ENCODE peak calls at places on chromosome 20, in nine cellular contexts. B is GDM1, S is T-helper 2 cell, L is RKO, P is kidney tubule cell, E is mucosa of gallbladder, J is occipital lobe, Q is NCI-H1105, N is fibroblast of pulmonary artery. D is an unnamed sample.

GRCh38 chr20:45917790-45918141 is 5.8 kb upstream of the PLTP start:
- DNase-seq in L (no peak), E (no peak), S (no peak), N (peak; percentile 78), B (no peak), Q (no peak), P (no peak), J (peak; percentile 45), D (no peak)

GRCh38 chr20:59802471-59803221 is 130.8 kb downstream of the SYCP2 start:
- DNase-seq in J (no peak), S (no peak), N (no peak), E (no peak), B (no peak), P (no peak), Q (no peak), L (no peak), D (peak; percentile 55)

GRCh38 chr20:3818155-3819151 is 1.9 kb upstream of the AP5S1 start:
- DNase-seq in L (peak; percentile 84), J (no peak), S (peak; percentile 32), N (peak; percentile 89), P (peak; percentile 81), E (peak; percentile 77), Q (peak; percentile 34), B (peak; percentile 8), D (no peak)

GRCh38 chr20:51331466-51331865 is 211.1 kb downstream of the NFATC2 start:
- DNase-seq in S (no peak), E (no peak), B (no peak), P (no peak), Q (no peak), N (no peak), J (peak; percentile 42), L (no peak), D (no peak)

GRCh38 chr20:25584905-25585704 is at the start of gene NINL:
- DNase-seq in B (no peak), N (peak; percentile 61), P (peak; percentile 73), S (peak; percentile 73), L (peak; percentile 62), J (peak; percentile 4), E (peak; percentile 31), Q (peak; percentile 66), D (peak; percentile 37)

GRCh38 chr20:3681931-3682820 is at the start of gene ADAM33:
- DNase-seq in B (no peak), N (no peak), P (no peak), Q (no peak), L (no peak), S (no peak), J (no peak), E (no peak), D (no peak)

GRCh38 chr20:45489083-45489531 is 19.6 kb downstream of the WFDC2 start:
- DNase-seq in Q (no peak), B (no peak), S (no peak), N (no peak), E (no peak), P (peak; percentile 91), J (no peak), L (peak; percentile 63), D (no peak)

GRCh38 chr20:49346682-49347081 is 68.8 kb upstream of the ZNFX1 start:
- DNase-seq in B (no peak), N (no peak), S (no peak), J (no peak), P (no peak), E (no peak), Q (no peak), L (no peak), D (no peak)

GRCh38 chr20:23367770-23368169 is 5.8 kb downstream of the GZF1 start:
- DNase-seq in S (no peak), Q (no peak), B (no peak), J (no peak), E (no peak), P (peak; percentile 61), N (no peak), L (peak; percentile 95), D (no peak)

GRCh38 chr20:35582131-35582530 is 33.5 kb upstream of the SPAG4 start:
- DNase-seq in S (no peak), Q (no peak), J (no peak), N (no peak), L (no peak), P (no peak), E (no peak), B (no peak), D (no peak)

GRCh38 chr20:32333181-32333987 is 24.7 kb upstream of the ASXL1 start:
- DNase-seq in S (peak; percentile 85), L (no peak), N (no peak), B (no peak), J (no peak), E (no peak), P (no peak), Q (no peak), D (peak; percentile 24)

GRCh38 chr20:47778398-47779354 is 6.6 kb downstream of the SULF2 start:
- DNase-seq in S (no peak), J (no peak), N (no peak), Q (no peak), P (no peak), B (no peak), E (no peak), L (no peak), D (no peak)

GRCh38 chr20:25541676-25542075 is 43.7 kb downstream of the NINL start:
- DNase-seq in E (no peak), L (no peak), N (peak; percentile 75), B (no peak), Q (no peak), S (no peak), J (no peak), P (peak; percentile 37), D (no peak)

GRCh38 chr20:10137533-10137932 is 81.1 kb upstream of the SNAP25 start:
- DNase-seq in S (no peak), L (no peak), E (no peak), J (no peak), Q (no peak), P (no peak), N (no peak), B (no peak), D (no peak)

GRCh38 chr20:17519606-17520285 is 11.4 kb downstream of the BFSP1 start:
- DNase-seq in B (no peak), J (no peak), Q (no peak), N (no peak), S (no peak), E (no peak), P (no peak), L (no peak), D (no peak)

GRCh38 chr20:11676618-11677289 is 240.9 kb upstream of the BTBD3 start:
- DNase-seq in S (peak; percentile 3), N (peak; percentile 56), L (peak; percentile 69), J (peak; percentile 2), B (peak; percentile 13), Q (peak; percentile 51), E (no peak), P (peak; percentile 65), D (peak; percentile 50)

GRCh38 chr20:5092765-5093339 is 26.9 kb downstream of the PCNA start:
- DNase-seq in P (no peak), E (no peak), J (no peak), B (no peak), N (no peak), Q (no peak), L (no peak), S (no peak), D (no peak)

GRCh38 chr20:59120919-59121318 is 42.7 kb upstream of the ZNF831 start:
- DNase-seq in E (no peak), L (no peak), N (no peak), J (no peak), B (no peak), P (no peak), S (no peak), Q (no peak), D (no peak)

GRCh38 chr20:41293269-41294037 is 24.1 kb downstream of the ZHX3 start:
- DNase-seq in N (peak; percentile 62), L (no peak), S (no peak), P (no peak), E (no peak), J (peak; percentile 39), Q (no peak), B (no peak), D (no peak)

GRCh38 chr20:47148059-47148458 is 208.4 kb downstream of the ZMYND8 start:
- DNase-seq in E (no peak), J (no peak), L (no peak), P (no peak), S (no peak), B (no peak), Q (no peak), N (no peak), D (no peak)